ENCODE peak calls at places on chromosome 2, in seven cellular contexts. One of them, this sample, is unnamed.
A peak's percentile ranks its signal among the peaks of the same experiment; 100 is the strongest.

GRCh38 chr2:206980413-206980812 is 41.1 kb downstream of the CPO start:
- DNase-seq in activated T-helper 1 cell treated with Interleukin-2 at 50 U/mL for 16 hours: no peak
- DNase-seq in midbrain: no peak
- DNase-seq in astrocyte of the cerebellum: no peak
- DNase-seq in effector memory CD4-positive, alpha-beta T cell: no peak
- DNase-seq in lung microvascular endothelial cell: no peak
- DNase-seq in GM23248: no peak
- DNase-seq in this sample: no peak

GRCh38 chr2:10514743-10515142 is 66.6 kb upstream of the ODC1 start:
- DNase-seq in activated T-helper 1 cell treated with Interleukin-2 at 50 U/mL for 16 hours: no peak
- DNase-seq in midbrain: no peak
- DNase-seq in astrocyte of the cerebellum: peak; percentile 80
- DNase-seq in effector memory CD4-positive, alpha-beta T cell: no peak
- DNase-seq in lung microvascular endothelial cell: peak; percentile 69
- DNase-seq in GM23248: peak; percentile 89
- DNase-seq in this sample: no peak

GRCh38 chr2:189164732-189165131 is 14.8 kb downstream of the COL5A2 start:
- DNase-seq in activated T-helper 1 cell treated with Interleukin-2 at 50 U/mL for 16 hours: no peak
- DNase-seq in midbrain: no peak
- DNase-seq in astrocyte of the cerebellum: no peak
- DNase-seq in effector memory CD4-positive, alpha-beta T cell: no peak
- DNase-seq in lung microvascular endothelial cell: no peak
- DNase-seq in GM23248: peak; percentile 84
- DNase-seq in this sample: no peak

GRCh38 chr2:118046628-118047210 is 32.8 kb upstream of the CCDC93 start:
- DNase-seq in activated T-helper 1 cell treated with Interleukin-2 at 50 U/mL for 16 hours: no peak
- DNase-seq in midbrain: peak; percentile 43
- DNase-seq in astrocyte of the cerebellum: peak; percentile 24
- DNase-seq in effector memory CD4-positive, alpha-beta T cell: no peak
- DNase-seq in lung microvascular endothelial cell: peak; percentile 64
- DNase-seq in GM23248: peak; percentile 81
- DNase-seq in this sample: peak; percentile 25

GRCh38 chr2:232260075-232260474 is 118.5 kb upstream of the ALPP start:
- DNase-seq in activated T-helper 1 cell treated with Interleukin-2 at 50 U/mL for 16 hours: no peak
- DNase-seq in midbrain: no peak
- DNase-seq in astrocyte of the cerebellum: peak; percentile 93
- DNase-seq in effector memory CD4-positive, alpha-beta T cell: no peak
- DNase-seq in lung microvascular endothelial cell: peak; percentile 94
- DNase-seq in GM23248: peak; percentile 91
- DNase-seq in this sample: peak; percentile 69

GRCh38 chr2:107992069-107992468 is 5.7 kb downstream of the SLC5A7 start:
- DNase-seq in activated T-helper 1 cell treated with Interleukin-2 at 50 U/mL for 16 hours: no peak
- DNase-seq in midbrain: no peak
- DNase-seq in astrocyte of the cerebellum: no peak
- DNase-seq in effector memory CD4-positive, alpha-beta T cell: no peak
- DNase-seq in lung microvascular endothelial cell: no peak
- DNase-seq in GM23248: no peak
- DNase-seq in this sample: no peak

GRCh38 chr2:207869784-207870778 is 100.4 kb upstream of the FZD5 start:
- DNase-seq in activated T-helper 1 cell treated with Interleukin-2 at 50 U/mL for 16 hours: no peak
- DNase-seq in midbrain: no peak
- DNase-seq in astrocyte of the cerebellum: peak; percentile 65
- DNase-seq in effector memory CD4-positive, alpha-beta T cell: no peak
- DNase-seq in lung microvascular endothelial cell: peak; percentile 74
- DNase-seq in GM23248: peak; percentile 80
- DNase-seq in this sample: no peak

GRCh38 chr2:38016177-38016576 is 59.8 kb downstream of the CYP1B1 start:
- DNase-seq in activated T-helper 1 cell treated with Interleukin-2 at 50 U/mL for 16 hours: no peak
- DNase-seq in midbrain: no peak
- DNase-seq in astrocyte of the cerebellum: no peak
- DNase-seq in effector memory CD4-positive, alpha-beta T cell: no peak
- DNase-seq in lung microvascular endothelial cell: no peak
- DNase-seq in GM23248: peak; percentile 76
- DNase-seq in this sample: no peak

GRCh38 chr2:164794432-164795231 is 47.0 kb downstream of the COBLL1 start:
- DNase-seq in activated T-helper 1 cell treated with Interleukin-2 at 50 U/mL for 16 hours: no peak
- DNase-seq in midbrain: no peak
- DNase-seq in astrocyte of the cerebellum: no peak
- DNase-seq in effector memory CD4-positive, alpha-beta T cell: no peak
- DNase-seq in lung microvascular endothelial cell: peak; percentile 74
- DNase-seq in GM23248: no peak
- DNase-seq in this sample: no peak

GRCh38 chr2:121355488-121355887 is 70.5 kb upstream of the TFCP2L1 start:
- DNase-seq in activated T-helper 1 cell treated with Interleukin-2 at 50 U/mL for 16 hours: no peak
- DNase-seq in midbrain: no peak
- DNase-seq in astrocyte of the cerebellum: no peak
- DNase-seq in effector memory CD4-positive, alpha-beta T cell: no peak
- DNase-seq in lung microvascular endothelial cell: no peak
- DNase-seq in GM23248: no peak
- DNase-seq in this sample: no peak

GRCh38 chr2:8154936-8155335 is 526.9 kb upstream of the ID2 start:
- DNase-seq in activated T-helper 1 cell treated with Interleukin-2 at 50 U/mL for 16 hours: no peak
- DNase-seq in midbrain: no peak
- DNase-seq in astrocyte of the cerebellum: no peak
- DNase-seq in effector memory CD4-positive, alpha-beta T cell: no peak
- DNase-seq in lung microvascular endothelial cell: peak; percentile 24
- DNase-seq in GM23248: peak; percentile 87
- DNase-seq in this sample: no peak

GRCh38 chr2:1162768-1163584 is 212.3 kb downstream of the SNTG2 start:
- DNase-seq in activated T-helper 1 cell treated with Interleukin-2 at 50 U/mL for 16 hours: no peak
- DNase-seq in midbrain: no peak
- DNase-seq in astrocyte of the cerebellum: no peak
- DNase-seq in effector memory CD4-positive, alpha-beta T cell: no peak
- DNase-seq in lung microvascular endothelial cell: peak; percentile 4
- DNase-seq in GM23248: no peak
- DNase-seq in this sample: no peak

GRCh38 chr2:197209274-197209673 is 101.3 kb downstream of the ANKRD44 start:
- DNase-seq in activated T-helper 1 cell treated with Interleukin-2 at 50 U/mL for 16 hours: no peak
- DNase-seq in midbrain: no peak
- DNase-seq in astrocyte of the cerebellum: no peak
- DNase-seq in effector memory CD4-positive, alpha-beta T cell: no peak
- DNase-seq in lung microvascular endothelial cell: no peak
- DNase-seq in GM23248: no peak
- DNase-seq in this sample: no peak

GRCh38 chr2:26720322-26721166 is 28.0 kb downstream of the KCNK3 start:
- DNase-seq in activated T-helper 1 cell treated with Interleukin-2 at 50 U/mL for 16 hours: no peak
- DNase-seq in midbrain: peak; percentile 45
- DNase-seq in astrocyte of the cerebellum: peak; percentile 28
- DNase-seq in effector memory CD4-positive, alpha-beta T cell: no peak
- DNase-seq in lung microvascular endothelial cell: peak; percentile 77
- DNase-seq in GM23248: peak; percentile 80
- DNase-seq in this sample: no peak

GRCh38 chr2:36618381-36618780 is 20.4 kb upstream of the FEZ2 start:
- DNase-seq in activated T-helper 1 cell treated with Interleukin-2 at 50 U/mL for 16 hours: no peak
- DNase-seq in midbrain: peak; percentile 7
- DNase-seq in astrocyte of the cerebellum: peak; percentile 38
- DNase-seq in effector memory CD4-positive, alpha-beta T cell: no peak
- DNase-seq in lung microvascular endothelial cell: peak; percentile 78
- DNase-seq in GM23248: peak; percentile 76
- DNase-seq in this sample: peak; percentile 60

GRCh38 chr2:231914077-231914690 is 12.0 kb downstream of the NPPC start:
- DNase-seq in activated T-helper 1 cell treated with Interleukin-2 at 50 U/mL for 16 hours: no peak
- DNase-seq in midbrain: no peak
- DNase-seq in astrocyte of the cerebellum: no peak
- DNase-seq in effector memory CD4-positive, alpha-beta T cell: no peak
- DNase-seq in lung microvascular endothelial cell: no peak
- DNase-seq in GM23248: no peak
- DNase-seq in this sample: no peak

GRCh38 chr2:175981546-175981945 is 20.5 kb downstream of the LNPK start:
- DNase-seq in activated T-helper 1 cell treated with Interleukin-2 at 50 U/mL for 16 hours: no peak
- DNase-seq in midbrain: no peak
- DNase-seq in astrocyte of the cerebellum: no peak
- DNase-seq in effector memory CD4-positive, alpha-beta T cell: no peak
- DNase-seq in lung microvascular endothelial cell: no peak
- DNase-seq in GM23248: no peak
- DNase-seq in this sample: no peak

GRCh38 chr2:241179894-241180293 is 8.6 kb upstream of the ANO7 start:
- DNase-seq in activated T-helper 1 cell treated with Interleukin-2 at 50 U/mL for 16 hours: no peak
- DNase-seq in midbrain: no peak
- DNase-seq in astrocyte of the cerebellum: no peak
- DNase-seq in effector memory CD4-positive, alpha-beta T cell: no peak
- DNase-seq in lung microvascular endothelial cell: no peak
- DNase-seq in GM23248: peak; percentile 87
- DNase-seq in this sample: no peak

GRCh38 chr2:204012081-204012653 is 75.6 kb downstream of the ICOS start:
- DNase-seq in activated T-helper 1 cell treated with Interleukin-2 at 50 U/mL for 16 hours: no peak
- DNase-seq in midbrain: peak; percentile 8
- DNase-seq in astrocyte of the cerebellum: no peak
- DNase-seq in effector memory CD4-positive, alpha-beta T cell: no peak
- DNase-seq in lung microvascular endothelial cell: no peak
- DNase-seq in GM23248: peak; percentile 6
- DNase-seq in this sample: no peak

GRCh38 chr2:45283764-45284620 is 274.7 kb upstream of the SIX2 start:
- DNase-seq in activated T-helper 1 cell treated with Interleukin-2 at 50 U/mL for 16 hours: no peak
- DNase-seq in midbrain: no peak
- DNase-seq in astrocyte of the cerebellum: peak; percentile 64
- DNase-seq in effector memory CD4-positive, alpha-beta T cell: no peak
- DNase-seq in lung microvascular endothelial cell: peak; percentile 42
- DNase-seq in GM23248: peak; percentile 90
- DNase-seq in this sample: no peak

GRCh38 chr2:201900362-201900761 is 94.0 kb downstream of the CDK15 start:
- DNase-seq in activated T-helper 1 cell treated with Interleukin-2 at 50 U/mL for 16 hours: no peak
- DNase-seq in midbrain: no peak
- DNase-seq in astrocyte of the cerebellum: no peak
- DNase-seq in effector memory CD4-positive, alpha-beta T cell: no peak
- DNase-seq in lung microvascular endothelial cell: no peak
- DNase-seq in GM23248: peak; percentile 44
- DNase-seq in this sample: no peak

GRCh38 chr2:101197215-101197745 is 46.1 kb upstream of the TBC1D8 start:
- DNase-seq in activated T-helper 1 cell treated with Interleukin-2 at 50 U/mL for 16 hours: no peak
- DNase-seq in midbrain: no peak
- DNase-seq in astrocyte of the cerebellum: no peak
- DNase-seq in effector memory CD4-positive, alpha-beta T cell: no peak
- DNase-seq in lung microvascular endothelial cell: peak; percentile 13
- DNase-seq in GM23248: peak; percentile 16
- DNase-seq in this sample: no peak

GRCh38 chr2:57434952-57435351 is 611.7 kb upstream of the VRK2 start:
- DNase-seq in activated T-helper 1 cell treated with Interleukin-2 at 50 U/mL for 16 hours: no peak
- DNase-seq in midbrain: no peak
- DNase-seq in astrocyte of the cerebellum: no peak
- DNase-seq in effector memory CD4-positive, alpha-beta T cell: no peak
- DNase-seq in lung microvascular endothelial cell: no peak
- DNase-seq in GM23248: peak; percentile 10
- DNase-seq in this sample: no peak

GRCh38 chr2:225690153-225690552 is 290.6 kb downstream of the NYAP2 start:
- DNase-seq in activated T-helper 1 cell treated with Interleukin-2 at 50 U/mL for 16 hours: no peak
- DNase-seq in midbrain: no peak
- DNase-seq in astrocyte of the cerebellum: no peak
- DNase-seq in effector memory CD4-positive, alpha-beta T cell: no peak
- DNase-seq in lung microvascular endothelial cell: no peak
- DNase-seq in GM23248: no peak
- DNase-seq in this sample: no peak

GRCh38 chr2:204731996-204732395 is 186.7 kb downstream of the PARD3B start:
- DNase-seq in activated T-helper 1 cell treated with Interleukin-2 at 50 U/mL for 16 hours: no peak
- DNase-seq in midbrain: no peak
- DNase-seq in astrocyte of the cerebellum: peak; percentile 76
- DNase-seq in effector memory CD4-positive, alpha-beta T cell: no peak
- DNase-seq in lung microvascular endothelial cell: peak; percentile 2
- DNase-seq in GM23248: no peak
- DNase-seq in this sample: no peak

GRCh38 chr2:16123881-16124780 is 183.8 kb downstream of the MYCN start:
- DNase-seq in activated T-helper 1 cell treated with Interleukin-2 at 50 U/mL for 16 hours: no peak
- DNase-seq in midbrain: no peak
- DNase-seq in astrocyte of the cerebellum: no peak
- DNase-seq in effector memory CD4-positive, alpha-beta T cell: no peak
- DNase-seq in lung microvascular endothelial cell: no peak
- DNase-seq in GM23248: no peak
- DNase-seq in this sample: no peak

GRCh38 chr2:220394433-220394832 is 767.0 kb downstream of the SLC4A3 start:
- DNase-seq in activated T-helper 1 cell treated with Interleukin-2 at 50 U/mL for 16 hours: no peak
- DNase-seq in midbrain: no peak
- DNase-seq in astrocyte of the cerebellum: peak; percentile 18
- DNase-seq in effector memory CD4-positive, alpha-beta T cell: no peak
- DNase-seq in lung microvascular endothelial cell: peak; percentile 8
- DNase-seq in GM23248: peak; percentile 60
- DNase-seq in this sample: no peak

GRCh38 chr2:133812826-133813617 is 244.8 kb upstream of the NCKAP5 start:
- DNase-seq in activated T-helper 1 cell treated with Interleukin-2 at 50 U/mL for 16 hours: no peak
- DNase-seq in midbrain: no peak
- DNase-seq in astrocyte of the cerebellum: peak; percentile 38
- DNase-seq in effector memory CD4-positive, alpha-beta T cell: no peak
- DNase-seq in lung microvascular endothelial cell: peak; percentile 82
- DNase-seq in GM23248: peak; percentile 51
- DNase-seq in this sample: peak; percentile 56

GRCh38 chr2:65370387-65371093 is 61.9 kb downstream of the SPRED2 start:
- DNase-seq in activated T-helper 1 cell treated with Interleukin-2 at 50 U/mL for 16 hours: no peak
- DNase-seq in midbrain: no peak
- DNase-seq in astrocyte of the cerebellum: no peak
- DNase-seq in effector memory CD4-positive, alpha-beta T cell: no peak
- DNase-seq in lung microvascular endothelial cell: no peak
- DNase-seq in GM23248: no peak
- DNase-seq in this sample: no peak

GRCh38 chr2:241636983-241637232 is at the start of gene THAP4:
- DNase-seq in activated T-helper 1 cell treated with Interleukin-2 at 50 U/mL for 16 hours: peak; percentile 46
- DNase-seq in midbrain: no peak
- DNase-seq in astrocyte of the cerebellum: no peak
- DNase-seq in effector memory CD4-positive, alpha-beta T cell: no peak
- DNase-seq in lung microvascular endothelial cell: peak; percentile 80
- DNase-seq in GM23248: peak; percentile 89
- DNase-seq in this sample: no peak

GRCh38 chr2:176134045-176134444 is 4.5 kb downstream of the HOXD8 start:
- DNase-seq in activated T-helper 1 cell treated with Interleukin-2 at 50 U/mL for 16 hours: no peak
- DNase-seq in midbrain: no peak
- DNase-seq in astrocyte of the cerebellum: no peak
- DNase-seq in effector memory CD4-positive, alpha-beta T cell: no peak
- DNase-seq in lung microvascular endothelial cell: no peak
- DNase-seq in GM23248: no peak
- DNase-seq in this sample: no peak

GRCh38 chr2:240398711-240399267 is 36.7 kb upstream of the GPC1 start:
- DNase-seq in activated T-helper 1 cell treated with Interleukin-2 at 50 U/mL for 16 hours: no peak
- DNase-seq in midbrain: no peak
- DNase-seq in astrocyte of the cerebellum: no peak
- DNase-seq in effector memory CD4-positive, alpha-beta T cell: no peak
- DNase-seq in lung microvascular endothelial cell: no peak
- DNase-seq in GM23248: no peak
- DNase-seq in this sample: no peak

GRCh38 chr2:38158361-38159128 is 82.6 kb upstream of the CYP1B1 start:
- DNase-seq in activated T-helper 1 cell treated with Interleukin-2 at 50 U/mL for 16 hours: no peak
- DNase-seq in midbrain: no peak
- DNase-seq in astrocyte of the cerebellum: no peak
- DNase-seq in effector memory CD4-positive, alpha-beta T cell: no peak
- DNase-seq in lung microvascular endothelial cell: no peak
- DNase-seq in GM23248: no peak
- DNase-seq in this sample: no peak

GRCh38 chr2:29130295-29130694 is 15.1 kb downstream of the CLIP4 start:
- DNase-seq in activated T-helper 1 cell treated with Interleukin-2 at 50 U/mL for 16 hours: no peak
- DNase-seq in midbrain: peak; percentile 48
- DNase-seq in astrocyte of the cerebellum: no peak
- DNase-seq in effector memory CD4-positive, alpha-beta T cell: no peak
- DNase-seq in lung microvascular endothelial cell: peak; percentile 80
- DNase-seq in GM23248: peak; percentile 88
- DNase-seq in this sample: no peak

GRCh38 chr2:100653449-100654045 is 90.8 kb downstream of the PDCL3 start:
- DNase-seq in activated T-helper 1 cell treated with Interleukin-2 at 50 U/mL for 16 hours: no peak
- DNase-seq in midbrain: no peak
- DNase-seq in astrocyte of the cerebellum: no peak
- DNase-seq in effector memory CD4-positive, alpha-beta T cell: no peak
- DNase-seq in lung microvascular endothelial cell: no peak
- DNase-seq in GM23248: no peak
- DNase-seq in this sample: no peak

GRCh38 chr2:205706769-205707375 is 24.6 kb downstream of the NRP2 start:
- DNase-seq in activated T-helper 1 cell treated with Interleukin-2 at 50 U/mL for 16 hours: peak; percentile 13
- DNase-seq in midbrain: peak; percentile 63
- DNase-seq in astrocyte of the cerebellum: peak; percentile 75
- DNase-seq in effector memory CD4-positive, alpha-beta T cell: no peak
- DNase-seq in lung microvascular endothelial cell: peak; percentile 96
- DNase-seq in GM23248: peak; percentile 91
- DNase-seq in this sample: peak; percentile 74

GRCh38 chr2:56168163-56168562 is 15.6 kb upstream of the CCDC85A start:
- DNase-seq in activated T-helper 1 cell treated with Interleukin-2 at 50 U/mL for 16 hours: no peak
- DNase-seq in midbrain: no peak
- DNase-seq in astrocyte of the cerebellum: no peak
- DNase-seq in effector memory CD4-positive, alpha-beta T cell: no peak
- DNase-seq in lung microvascular endothelial cell: peak; percentile 6
- DNase-seq in GM23248: peak; percentile 64
- DNase-seq in this sample: no peak

This sample was measured in glomerular endothelial cell.